ENCODE peak calls at places on chromosomes 4 and X, in seven cellular contexts. Q is mammary epithelial cell, N is HepG2, Z is ACHN, Y is Kasumi-1, B is ELR, I is BJ. R is an unnamed sample.

GRCh38 chr4:169707958-169708643 is 49.6 kb downstream of the HPF1 start:
- DNase-seq in Q (no peak), N (no peak), Z (no peak), Y (no peak), B (no peak), I (no peak), R (no peak)

GRCh38 chr4:88706574-88706973 is 8.9 kb upstream of the NAP1L5 start:
- DNase-seq in Q (peak), N (peak), Z (peak), Y (peak), B (peak), I (no peak), R (peak)

GRCh38 chr4:53767503-53767902 is 176.2 kb upstream of the LNX1 start:
- DNase-seq in Q (no peak), N (no peak), Z (no peak), Y (no peak), B (peak), I (peak), R (no peak)

GRCh38 chr4:7384929-7385890 is 49.5 kb downstream of the PSAPL1 start:
- DNase-seq in Q (no peak), N (no peak), Z (no peak), Y (no peak), B (no peak), I (no peak), R (no peak)

GRCh38 chrX:107107459-107107858 is 11.2 kb downstream of the RBM41 start:
- DNase-seq in Q (peak), N (no peak), Z (no peak), Y (no peak), B (peak), I (no peak), R (no peak)

GRCh38 chr4:88522702-88523324 is 763 bp downstream of the PYURF start:
- DNase-seq in Q (peak), N (peak), Z (peak), Y (peak), B (peak), I (no peak), R (peak)

GRCh38 chr4:39256436-39256835 is 74.1 kb downstream of the WDR19 start:
- DNase-seq in Q (peak), N (no peak), Z (no peak), Y (no peak), B (no peak), I (no peak), R (no peak)

GRCh38 chrX:16160729-16161128 is 6.6 kb upstream of the MAGEB17 start:
- DNase-seq in Q (peak), N (peak), Z (peak), Y (no peak), B (peak), I (peak), R (peak)

GRCh38 chr4:53186714-53187358 is 179.0 kb downstream of the SCFD2 start:
- DNase-seq in Q (no peak), N (no peak), Z (no peak), Y (no peak), B (no peak), I (no peak), R (no peak)

GRCh38 chr4:159400782-159401712 is 298.2 kb downstream of the RAPGEF2 start:
- DNase-seq in Q (no peak), N (no peak), Z (no peak), Y (peak), B (peak), I (no peak), R (no peak)

GRCh38 chrX:153485396-153486080 is 9.2 kb upstream of the BGN start:
- DNase-seq in Q (no peak), N (no peak), Z (no peak), Y (no peak), B (no peak), I (no peak), R (no peak)

GRCh38 chr4:86892639-86892965 is 380 bp upstream of the C4orf36 start:
- DNase-seq in Q (no peak), N (no peak), Z (peak), Y (peak), B (no peak), I (no peak), R (no peak)

GRCh38 chr4:101420661-101421060 is 73.3 kb upstream of the PPP3CA start:
- DNase-seq in Q (peak), N (no peak), Z (no peak), Y (no peak), B (no peak), I (no peak), R (no peak)

GRCh38 chr4:183124228-183124627 is 25.2 kb downstream of the WWC2 start:
- DNase-seq in Q (no peak), N (no peak), Z (no peak), Y (no peak), B (no peak), I (no peak), R (no peak)

GRCh38 chrX:63713510-63713909 is 71.5 kb downstream of the ARHGEF9 start:
- DNase-seq in Q (no peak), N (no peak), Z (no peak), Y (no peak), B (no peak), I (peak), R (no peak)

GRCh38 chr4:6953751-6954380 is 44.2 kb downstream of the TBC1D14 start:
- DNase-seq in Q (peak), N (no peak), Z (peak), Y (no peak), B (no peak), I (peak), R (peak)

GRCh38 chrX:1002611-1003010 is 209.8 kb downstream of the CRLF2 start:
- DNase-seq in Q (no peak), N (no peak), Z (no peak), Y (no peak), B (no peak), I (no peak), R (no peak)

GRCh38 chr4:8355864-8356565 is 84.5 kb downstream of the ACOX3 start:
- DNase-seq in Q (peak), N (no peak), Z (no peak), Y (no peak), B (no peak), I (no peak), R (no peak)

R was measured in Caki2.